ENCODE peak calls at places on chromosome 11, in nine cellular contexts. One of them, this sample, is unnamed.

GRCh38 chr11:67266424-67267187 is at the start of gene GRK2:
- DNase-seq in neural progenitor cell: peak; percentile 37
- DNase-seq in endothelial cell of umbilical vein: no peak
- DNase-seq in foreskin fibroblast: no peak
- DNase-seq in fibroblast of lung: peak; percentile 39
- DNase-seq in tibial artery: no peak
- DNase-seq in cardiac fibroblast: peak; percentile 41
- DNase-seq in Caco-2: peak; percentile 72
- DNase-seq in spleen: peak; percentile 93
- DNase-seq in this sample: no peak

GRCh38 chr11:134792677-134793076 is 380.6 kb upstream of the B3GAT1 start:
- DNase-seq in neural progenitor cell: peak; percentile 73
- DNase-seq in endothelial cell of umbilical vein: no peak
- DNase-seq in foreskin fibroblast: no peak
- DNase-seq in fibroblast of lung: no peak
- DNase-seq in tibial artery: no peak
- DNase-seq in cardiac fibroblast: no peak
- DNase-seq in Caco-2: no peak
- DNase-seq in spleen: no peak
- DNase-seq in this sample: no peak

GRCh38 chr11:65382804-65383368 is 440 bp upstream of the SLC25A45 start:
- DNase-seq in neural progenitor cell: no peak
- DNase-seq in endothelial cell of umbilical vein: no peak
- DNase-seq in foreskin fibroblast: no peak
- DNase-seq in fibroblast of lung: no peak
- DNase-seq in tibial artery: no peak
- DNase-seq in cardiac fibroblast: no peak
- DNase-seq in Caco-2: no peak
- DNase-seq in spleen: peak; percentile 77
- DNase-seq in this sample: peak; percentile 89

GRCh38 chr11:71420455-71421241 is 27.5 kb downstream of the DHCR7 start:
- DNase-seq in neural progenitor cell: peak; percentile 79
- DNase-seq in endothelial cell of umbilical vein: peak; percentile 32
- DNase-seq in foreskin fibroblast: peak; percentile 21
- DNase-seq in fibroblast of lung: peak; percentile 26
- DNase-seq in tibial artery: no peak
- DNase-seq in cardiac fibroblast: peak; percentile 70
- DNase-seq in Caco-2: peak; percentile 71
- DNase-seq in spleen: no peak
- DNase-seq in this sample: peak; percentile 31

GRCh38 chr11:91921974-91922373 is 302.6 kb upstream of the FAT3 start:
- DNase-seq in neural progenitor cell: no peak
- DNase-seq in endothelial cell of umbilical vein: peak; percentile 9
- DNase-seq in foreskin fibroblast: no peak
- DNase-seq in fibroblast of lung: peak; percentile 25
- DNase-seq in tibial artery: no peak
- DNase-seq in cardiac fibroblast: no peak
- DNase-seq in Caco-2: no peak
- DNase-seq in spleen: no peak
- DNase-seq in this sample: no peak

GRCh38 chr11:64620286-64620962 is 29.4 kb downstream of the SLC22A12 start:
- DNase-seq in neural progenitor cell: peak; percentile 71
- DNase-seq in endothelial cell of umbilical vein: peak; percentile 20
- DNase-seq in foreskin fibroblast: no peak
- DNase-seq in fibroblast of lung: no peak
- DNase-seq in tibial artery: no peak
- DNase-seq in cardiac fibroblast: no peak
- DNase-seq in Caco-2: no peak
- DNase-seq in spleen: no peak
- DNase-seq in this sample: no peak

GRCh38 chr11:88813233-88813915 is 252.4 kb downstream of the GRM5 start:
- DNase-seq in neural progenitor cell: peak; percentile 12
- DNase-seq in endothelial cell of umbilical vein: no peak
- DNase-seq in foreskin fibroblast: no peak
- DNase-seq in fibroblast of lung: no peak
- DNase-seq in tibial artery: no peak
- DNase-seq in cardiac fibroblast: no peak
- DNase-seq in Caco-2: no peak
- DNase-seq in spleen: no peak
- DNase-seq in this sample: no peak

GRCh38 chr11:60680455-60681119 is 18.8 kb upstream of the MS4A8 start:
- DNase-seq in neural progenitor cell: no peak
- DNase-seq in endothelial cell of umbilical vein: no peak
- DNase-seq in foreskin fibroblast: no peak
- DNase-seq in fibroblast of lung: no peak
- DNase-seq in tibial artery: no peak
- DNase-seq in cardiac fibroblast: no peak
- DNase-seq in Caco-2: no peak
- DNase-seq in spleen: no peak
- DNase-seq in this sample: no peak

GRCh38 chr11:102914238-102915043 is 39.7 kb upstream of the MMP12 start:
- DNase-seq in neural progenitor cell: peak; percentile 51
- DNase-seq in endothelial cell of umbilical vein: peak; percentile 53
- DNase-seq in foreskin fibroblast: peak; percentile 38
- DNase-seq in fibroblast of lung: peak; percentile 31
- DNase-seq in tibial artery: no peak
- DNase-seq in cardiac fibroblast: peak; percentile 65
- DNase-seq in Caco-2: peak; percentile 58
- DNase-seq in spleen: no peak
- DNase-seq in this sample: peak; percentile 7

GRCh38 chr11:68841718-68842426 is at the start of gene CPT1A:
- DNase-seq in neural progenitor cell: peak; percentile 87
- DNase-seq in endothelial cell of umbilical vein: peak; percentile 62
- DNase-seq in foreskin fibroblast: peak; percentile 74
- DNase-seq in fibroblast of lung: peak; percentile 71
- DNase-seq in tibial artery: peak; percentile 64
- DNase-seq in cardiac fibroblast: peak; percentile 69
- DNase-seq in Caco-2: peak; percentile 87
- DNase-seq in spleen: peak; percentile 96
- DNase-seq in this sample: no peak

GRCh38 chr11:65047581-65048422 is 6.8 kb downstream of the SAC3D1 start:
- DNase-seq in neural progenitor cell: no peak
- DNase-seq in endothelial cell of umbilical vein: no peak
- DNase-seq in foreskin fibroblast: no peak
- DNase-seq in fibroblast of lung: peak; percentile 8
- DNase-seq in tibial artery: peak; percentile 46
- DNase-seq in cardiac fibroblast: no peak
- DNase-seq in Caco-2: no peak
- DNase-seq in spleen: peak; percentile 85
- DNase-seq in this sample: no peak

GRCh38 chr11:71202598-71202944 is 49.8 kb downstream of the SHANK2 start:
- DNase-seq in neural progenitor cell: no peak
- DNase-seq in endothelial cell of umbilical vein: no peak
- DNase-seq in foreskin fibroblast: no peak
- DNase-seq in fibroblast of lung: no peak
- DNase-seq in tibial artery: no peak
- DNase-seq in cardiac fibroblast: no peak
- DNase-seq in Caco-2: no peak
- DNase-seq in spleen: no peak
- DNase-seq in this sample: no peak

GRCh38 chr11:797300-798092 is 585 bp downstream of the SLC25A22 start:
- DNase-seq in neural progenitor cell: peak; percentile 84
- DNase-seq in endothelial cell of umbilical vein: peak; percentile 80
- DNase-seq in foreskin fibroblast: peak; percentile 87
- DNase-seq in fibroblast of lung: peak; percentile 78
- DNase-seq in tibial artery: peak; percentile 74
- DNase-seq in cardiac fibroblast: peak; percentile 77
- DNase-seq in Caco-2: peak; percentile 76
- DNase-seq in spleen: peak; percentile 95
- DNase-seq in this sample: no peak

GRCh38 chr11:637593-638507 is 781 bp downstream of the DRD4 start:
- DNase-seq in neural progenitor cell: peak; percentile 72
- DNase-seq in endothelial cell of umbilical vein: no peak
- DNase-seq in foreskin fibroblast: no peak
- DNase-seq in fibroblast of lung: no peak
- DNase-seq in tibial artery: no peak
- DNase-seq in cardiac fibroblast: no peak
- DNase-seq in Caco-2: no peak
- DNase-seq in spleen: no peak
- DNase-seq in this sample: no peak

GRCh38 chr11:85844439-85845051 is 10.6 kb upstream of the CCDC83 start:
- DNase-seq in neural progenitor cell: no peak
- DNase-seq in endothelial cell of umbilical vein: no peak
- DNase-seq in foreskin fibroblast: peak; percentile 73
- DNase-seq in fibroblast of lung: peak; percentile 80
- DNase-seq in tibial artery: no peak
- DNase-seq in cardiac fibroblast: peak; percentile 65
- DNase-seq in Caco-2: peak; percentile 62
- DNase-seq in spleen: no peak
- DNase-seq in this sample: no peak

GRCh38 chr11:17646451-17647145 is 72.8 kb upstream of the MYOD1 start:
- DNase-seq in neural progenitor cell: no peak
- DNase-seq in endothelial cell of umbilical vein: no peak
- DNase-seq in foreskin fibroblast: no peak
- DNase-seq in fibroblast of lung: no peak
- DNase-seq in tibial artery: no peak
- DNase-seq in cardiac fibroblast: no peak
- DNase-seq in Caco-2: no peak
- DNase-seq in spleen: no peak
- DNase-seq in this sample: no peak

GRCh38 chr11:104968365-104968855 is at the start of gene CASP4:
- DNase-seq in neural progenitor cell: no peak
- DNase-seq in endothelial cell of umbilical vein: peak; percentile 93
- DNase-seq in foreskin fibroblast: peak; percentile 80
- DNase-seq in fibroblast of lung: peak; percentile 77
- DNase-seq in tibial artery: no peak
- DNase-seq in cardiac fibroblast: peak; percentile 85
- DNase-seq in Caco-2: peak; percentile 39
- DNase-seq in spleen: no peak
- DNase-seq in this sample: peak; percentile 31

GRCh38 chr11:25441432-25441831 is 890.5 kb upstream of the ANO3 start:
- DNase-seq in neural progenitor cell: no peak
- DNase-seq in endothelial cell of umbilical vein: no peak
- DNase-seq in foreskin fibroblast: no peak
- DNase-seq in fibroblast of lung: no peak
- DNase-seq in tibial artery: no peak
- DNase-seq in cardiac fibroblast: no peak
- DNase-seq in Caco-2: no peak
- DNase-seq in spleen: no peak
- DNase-seq in this sample: no peak

GRCh38 chr11:124233376-124233775 is 7.5 kb upstream of the OR8G1 start:
- DNase-seq in neural progenitor cell: no peak
- DNase-seq in endothelial cell of umbilical vein: no peak
- DNase-seq in foreskin fibroblast: no peak
- DNase-seq in fibroblast of lung: no peak
- DNase-seq in tibial artery: no peak
- DNase-seq in cardiac fibroblast: no peak
- DNase-seq in Caco-2: no peak
- DNase-seq in spleen: no peak
- DNase-seq in this sample: peak; percentile 32

DNA sequence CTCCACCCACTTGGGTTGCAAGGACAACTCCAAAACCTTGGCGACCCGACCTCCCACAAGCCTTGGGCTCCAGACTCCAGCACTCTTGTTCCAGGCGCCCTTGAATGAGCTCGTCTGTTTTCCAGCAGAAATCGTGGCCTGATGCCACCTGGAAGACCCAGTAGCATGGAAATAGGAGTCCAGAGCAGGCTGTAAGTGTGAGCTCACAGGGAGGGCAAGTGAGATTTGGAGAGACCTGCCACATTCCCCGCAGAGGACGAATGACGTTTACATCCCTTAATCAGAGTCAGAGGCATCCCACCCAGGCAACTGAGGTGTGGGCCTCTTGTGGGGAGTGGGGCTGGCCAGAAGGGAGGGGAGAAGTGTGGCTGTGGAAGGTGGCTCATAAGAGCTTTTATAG is 71.9 kb downstream of the LDLRAD3 start:
- DNase-seq in neural progenitor cell: no peak
- DNase-seq in endothelial cell of umbilical vein: no peak
- DNase-seq in foreskin fibroblast: no peak
- DNase-seq in fibroblast of lung: no peak
- DNase-seq in tibial artery: peak; percentile 67
- DNase-seq in cardiac fibroblast: no peak
- DNase-seq in Caco-2: no peak
- DNase-seq in spleen: no peak
- DNase-seq in this sample: no peak
- H3K4me3 ChIP-seq in neural progenitor cell: no peak overlapping the region
- H3K4me3 ChIP-seq in endothelial cell of umbilical vein: no peak overlapping the region
- H3K4me3 ChIP-seq in foreskin fibroblast: no peak overlapping the region
- H3K4me3 ChIP-seq in fibroblast of lung: no peak overlapping the region
- H3K4me3 ChIP-seq in tibial artery: no peak overlapping the region
- H3K4me3 ChIP-seq in cardiac fibroblast: no peak overlapping the region
- H3K4me3 ChIP-seq in Caco-2: no peak overlapping the region
- H3K4me3 ChIP-seq in spleen: no peak overlapping the region
- H3K4me3 ChIP-seq in this sample: no peak overlapping the region

GRCh38 chr11:133064152-133064877 is 468.0 kb downstream of the OPCML start:
- DNase-seq in neural progenitor cell: peak; percentile 92
- DNase-seq in endothelial cell of umbilical vein: peak; percentile 48
- DNase-seq in foreskin fibroblast: peak; percentile 16
- DNase-seq in fibroblast of lung: peak; percentile 84
- DNase-seq in tibial artery: peak; percentile 43
- DNase-seq in cardiac fibroblast: peak; percentile 32
- DNase-seq in Caco-2: peak; percentile 72
- DNase-seq in spleen: peak; percentile 82
- DNase-seq in this sample: peak; percentile 14
- TF ChIP-seq CTCF in neural progenitor cell: peak; percentile 89
- TF ChIP-seq CTCF in endothelial cell of umbilical vein: peak; percentile 68
- TF ChIP-seq CTCF in foreskin fibroblast: peak; percentile 67
- TF ChIP-seq CTCF in fibroblast of lung: peak; percentile 67
- TF ChIP-seq CTCF in tibial artery: peak; percentile 35
- TF ChIP-seq CTCF in cardiac fibroblast: peak; percentile 48
- TF ChIP-seq CTCF in Caco-2: peak; percentile 55
- TF ChIP-seq CTCF in spleen: peak; percentile 64
- TF ChIP-seq CTCF in this sample: peak; percentile 37

DNA sequence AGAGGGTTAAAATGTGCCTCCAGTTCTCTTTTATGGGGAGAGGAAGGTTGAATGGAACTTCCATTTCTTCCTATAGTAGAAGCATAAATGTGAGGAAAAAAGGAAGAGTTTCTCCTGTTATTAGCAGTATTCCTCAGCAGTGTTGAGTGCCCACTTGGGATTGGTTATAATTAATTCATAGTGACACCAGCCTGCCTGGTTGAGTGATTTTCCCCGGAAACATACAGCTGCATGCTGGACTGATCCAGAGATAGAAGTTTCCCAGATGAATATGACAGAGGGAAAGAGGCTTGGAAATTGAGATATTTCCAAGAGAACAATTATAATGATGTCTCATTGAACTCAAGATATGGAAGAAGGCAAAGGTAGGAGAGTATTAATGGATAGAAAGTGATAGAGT is 28.3 kb downstream of the RAB39A start:
- DNase-seq in neural progenitor cell: no peak
- DNase-seq in endothelial cell of umbilical vein: no peak
- DNase-seq in foreskin fibroblast: no peak
- DNase-seq in fibroblast of lung: no peak
- DNase-seq in tibial artery: no peak
- DNase-seq in cardiac fibroblast: no peak
- DNase-seq in Caco-2: no peak
- DNase-seq in spleen: no peak
- DNase-seq in this sample: no peak
- H3K4me3 ChIP-seq in neural progenitor cell: no peak overlapping the region
- H3K4me3 ChIP-seq in endothelial cell of umbilical vein: no peak overlapping the region
- H3K4me3 ChIP-seq in foreskin fibroblast: no peak overlapping the region
- H3K4me3 ChIP-seq in fibroblast of lung: no peak overlapping the region
- H3K4me3 ChIP-seq in tibial artery: no peak overlapping the region
- H3K4me3 ChIP-seq in cardiac fibroblast: no peak overlapping the region
- H3K4me3 ChIP-seq in Caco-2: no peak overlapping the region
- H3K4me3 ChIP-seq in spleen: no peak overlapping the region
- H3K4me3 ChIP-seq in this sample: no peak overlapping the region

DNA sequence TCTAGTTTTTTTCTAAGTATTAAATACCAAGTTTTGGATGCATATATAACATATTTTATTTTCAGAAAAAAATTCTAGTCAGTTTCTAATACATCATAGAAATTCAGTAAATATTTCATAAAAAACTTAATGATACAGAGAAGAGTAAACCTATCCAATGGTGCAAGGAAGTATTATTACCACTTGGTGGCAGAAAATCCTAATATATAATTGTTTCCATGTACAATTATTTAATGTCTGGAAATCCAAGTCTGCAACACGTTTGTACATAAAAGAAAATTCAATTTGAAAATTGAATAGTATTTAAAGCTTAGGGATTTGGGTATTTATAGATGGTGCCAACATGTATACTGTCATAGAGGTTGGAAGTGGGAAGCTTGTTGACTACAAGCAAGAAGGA is 127.0 kb downstream of the TRPC6 start:
- DNase-seq in neural progenitor cell: no peak
- DNase-seq in endothelial cell of umbilical vein: no peak
- DNase-seq in foreskin fibroblast: no peak
- DNase-seq in fibroblast of lung: peak; percentile 12
- DNase-seq in tibial artery: no peak
- DNase-seq in cardiac fibroblast: peak; percentile 56
- DNase-seq in Caco-2: no peak
- DNase-seq in spleen: no peak
- DNase-seq in this sample: peak; percentile 8
- TF ChIP-seq CTCF in neural progenitor cell: peak; percentile 52
- TF ChIP-seq CTCF in endothelial cell of umbilical vein: no peak
- TF ChIP-seq CTCF in foreskin fibroblast: peak; percentile 26
- TF ChIP-seq CTCF in fibroblast of lung: peak; percentile 33
- TF ChIP-seq CTCF in tibial artery: peak; percentile 37
- TF ChIP-seq CTCF in cardiac fibroblast: peak; percentile 32
- TF ChIP-seq CTCF in Caco-2: peak; percentile 43
- TF ChIP-seq CTCF in spleen: peak; percentile 64
- TF ChIP-seq CTCF in this sample: peak; percentile 33

This sample was measured in LNCaP clone FGC.